ENCODE peak calls at places on chromosome 7, in four cellular contexts. R is RWPE1, V is colonic mucosa, I is AG10803. W is an unnamed sample.

GRCh38 chr7:106111671-106112117 is 418 bp downstream of the SYPL1 start:
- DNase-seq in R (peak), V (no peak), I (peak), W (peak)

GRCh38 chr7:13028731-13029099 is 341.3 kb downstream of the ARL4A start:
- DNase-seq in R (no peak), V (no peak), I (no peak), W (no peak)

GRCh38 chr7:3942778-3943177 is 641.7 kb downstream of the SDK1 start:
- DNase-seq in R (no peak), V (no peak), I (no peak), W (no peak)

GRCh38 chr7:3791327-3791726 is 490.3 kb downstream of the SDK1 start:
- DNase-seq in R (no peak), V (no peak), I (no peak), W (no peak)

GRCh38 chr7:68417659-68418058 is 1180.6 kb upstream of the AUTS2 start:
- DNase-seq in R (no peak), V (no peak), I (no peak), W (no peak)

GRCh38 chr7:51278797-51279196 is 37.8 kb downstream of the COBL start:
- DNase-seq in R (peak), V (no peak), I (no peak), W (no peak)

GRCh38 chr7:3109516-3109915 is 65.8 kb upstream of the CARD11 start:
- DNase-seq in R (no peak), V (no peak), I (no peak), W (no peak)

GRCh38 chr7:98528079-98528478 is 89.0 kb upstream of the NPTX2 start:
- DNase-seq in R (no peak), V (no peak), I (no peak), W (no peak)

GRCh38 chr7:57646901-57647246 is 196.9 kb downstream of the ZNF716 start:
- DNase-seq in R (no peak), V (no peak), I (no peak), W (no peak)

GRCh38 chr7:84363741-84364140 is 169.2 kb upstream of the SEMA3A start:
- DNase-seq in R (no peak), V (no peak), I (peak), W (no peak)

GRCh38 chr7:52719677-52720076 is 315.8 kb upstream of the POM121L12 start:
- DNase-seq in R (no peak), V (no peak), I (no peak), W (no peak)

GRCh38 chr7:150931199-150931869 is 46.8 kb downstream of the KCNH2 start:
- DNase-seq in R (no peak), V (no peak), I (no peak), W (no peak)

GRCh38 chr7:107712025-107712424 is 31.9 kb upstream of the CBLL1 start:
- DNase-seq in R (no peak), V (no peak), I (no peak), W (no peak)

GRCh38 chr7:121307021-121307575 is 21.7 kb upstream of the WNT16 start:
- DNase-seq in R (no peak), V (no peak), I (no peak), W (no peak)

GRCh38 chr7:10637991-10638390 is 335.7 kb upstream of the PHF14 start:
- DNase-seq in R (no peak), V (no peak), I (no peak), W (no peak)

GRCh38 chr7:90933041-90933440 is 331.2 kb upstream of the FZD1 start:
- DNase-seq in R (no peak), V (no peak), I (no peak), W (no peak)

GRCh38 chr7:64997164-64997908 is 6.5 kb upstream of the ZNF117 start:
- DNase-seq in R (no peak), V (no peak), I (no peak), W (no peak)

GRCh38 chr7:134755422-134756022 is 23.9 kb upstream of the CALD1 start:
- DNase-seq in R (no peak), V (no peak), I (peak), W (peak)

GRCh38 chr7:108497082-108497725 is 28.7 kb downstream of the PNPLA8 start:
- DNase-seq in R (peak), V (peak), I (peak), W (peak)

GRCh38 chr7:103888603-103889153 is 100.8 kb downstream of the RELN start:
- DNase-seq in R (no peak), V (no peak), I (no peak), W (no peak)

GRCh38 chr7:2082357-2083038 is 150.2 kb downstream of the MAD1L1 start:
- DNase-seq in R (no peak), V (no peak), I (peak), W (peak)

GRCh38 chr7:114298011-114298410 is 116.6 kb upstream of the FOXP2 start:
- DNase-seq in R (peak), V (no peak), I (no peak), W (no peak)

DNA sequence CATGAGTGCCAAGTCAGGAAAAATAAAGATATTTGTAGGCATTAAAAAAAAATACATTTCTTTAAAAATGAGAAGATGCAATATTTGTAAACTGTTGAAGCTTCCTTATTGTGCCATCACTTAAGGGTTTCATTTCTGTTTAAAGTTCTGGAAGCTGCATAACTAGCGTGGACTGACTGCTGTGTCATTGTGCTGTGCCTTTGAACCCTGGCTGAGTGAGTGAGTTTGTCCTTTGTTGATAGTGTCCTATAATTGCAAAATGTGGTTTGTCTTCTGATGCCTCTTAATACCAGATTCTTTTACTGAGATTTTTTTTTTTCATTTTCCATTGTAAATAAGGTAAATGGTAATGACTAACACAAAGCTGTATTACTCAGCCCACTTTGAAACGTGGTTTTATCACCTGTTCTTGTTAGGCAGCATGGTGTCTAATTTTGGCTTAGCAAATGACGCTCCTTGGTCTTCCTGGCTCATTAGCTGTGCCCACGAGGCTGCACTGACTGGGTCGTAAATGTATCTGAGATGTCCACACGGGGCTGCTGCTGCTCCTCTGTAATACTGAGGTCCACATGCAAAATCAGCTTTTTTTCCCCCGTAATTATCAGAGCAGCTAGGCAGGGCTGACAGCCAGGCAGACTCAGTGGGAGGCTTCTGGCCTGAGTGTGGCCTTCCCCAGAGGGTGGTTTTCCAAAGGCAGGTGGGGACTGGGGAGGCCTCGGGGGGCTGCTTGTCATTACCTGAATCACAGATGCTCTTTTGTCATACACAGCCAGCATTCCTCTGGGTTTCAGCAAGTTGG is 14.8 kb downstream of the ZSCAN25 start:
- DNase-seq in R (peak), V (no peak), I (no peak), W (no peak)
- TF ChIP-seq CTCF in R (peak), V (no peak), I (peak), W (peak)

GRCh38 chr7:122528879-122529481 is 169.9 kb downstream of the RNF133 start:
- DNase-seq in R (peak), V (no peak), I (peak), W (peak)

GRCh38 chr7:122535086-122535485 is 163.8 kb downstream of the RNF133 start:
- DNase-seq in R (no peak), V (no peak), I (no peak), W (no peak)

DNA sequence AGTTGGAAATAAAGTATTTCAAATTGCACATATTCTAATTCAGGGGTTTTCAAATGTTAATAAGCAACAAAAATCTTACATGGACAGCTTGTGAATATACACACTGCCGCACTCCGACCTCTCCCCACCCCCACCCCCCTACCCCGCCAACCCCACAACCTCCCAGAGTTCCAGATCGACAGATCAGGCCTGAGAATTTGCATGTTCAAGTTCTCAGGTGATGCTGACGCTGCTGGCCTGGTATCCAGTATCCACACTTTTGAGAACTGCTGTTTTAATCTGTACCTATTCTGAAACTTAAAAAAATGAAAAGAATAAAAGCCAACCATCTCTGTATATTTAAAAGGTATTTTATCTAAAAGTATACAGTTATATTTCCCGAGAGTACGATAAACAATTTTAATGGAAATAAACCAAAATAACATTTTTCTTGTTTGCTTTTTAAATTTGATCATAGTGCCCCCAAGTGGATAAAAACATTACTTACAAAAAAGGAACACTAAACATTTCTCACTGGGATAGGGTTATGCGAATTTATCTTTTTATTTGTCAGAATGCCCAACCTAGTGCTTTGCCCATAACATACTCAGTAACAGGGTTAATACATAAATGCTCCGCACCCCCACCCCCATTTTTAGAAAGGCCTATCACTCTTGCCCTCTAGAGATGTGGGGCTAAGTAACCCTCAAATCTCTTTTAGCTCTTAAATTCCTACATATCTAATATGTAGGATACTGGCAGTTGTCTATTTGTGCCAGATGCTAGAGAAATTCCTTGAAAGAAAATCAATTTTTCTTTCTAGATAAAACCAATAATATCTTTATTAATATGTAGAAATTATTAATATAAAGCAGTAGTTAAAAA is 166.3 kb downstream of the RNF133 start:
- DNase-seq in R (peak), V (no peak), I (peak), W (peak)
- TF ChIP-seq CTCF in R (peak), V (peak), I (peak), W (peak)

GRCh38 chr7:92131093-92131492 is 3.2 kb downstream of the CYP51A1 start:
- DNase-seq in R (no peak), V (no peak), I (no peak), W (no peak)

GRCh38 chr7:92133737-92134270 is 473 bp downstream of the CYP51A1 start:
- DNase-seq in R (peak), V (peak), I (peak), W (peak)

GRCh38 chr7:92133133-92133736 is 1.0 kb downstream of the CYP51A1 start:
- DNase-seq in R (no peak), V (peak), I (peak), W (no peak)

GRCh38 chr7:92134271-92135099 is at the start of gene CYP51A1:
- DNase-seq in R (peak), V (peak), I (peak), W (peak)

GRCh38 chr7:92131764-92132330 is 2.4 kb downstream of the CYP51A1 start:
- DNase-seq in R (no peak), V (no peak), I (no peak), W (no peak)
- TF ChIP-seq CTCF in R (no peak), V (no peak), I (no peak), W (no peak)

GRCh38 chr7:69677054-69677847 is 79.0 kb downstream of the AUTS2 start:
- DNase-seq in R (no peak), V (no peak), I (peak), W (no peak)
- TF ChIP-seq CTCF in R (no peak), V (no peak), I (peak), W (no peak)

GRCh38 chr7:155291045-155291530 is 6.6 kb upstream of the INSIG1 start:
- DNase-seq in R (peak), V (peak), I (peak), W (peak)
- TF ChIP-seq CTCF in R (no peak), V (no peak), I (no peak), W (no peak)

GRCh38 chr7:140005754-140006503 is 56.8 kb downstream of the PARP12 start:
- DNase-seq in R (no peak), V (peak), I (peak), W (no peak)
- TF ChIP-seq CTCF in R (no peak), V (no peak), I (peak), W (peak)

GRCh38 chr7:9210114-9210513 is 776.7 kb downstream of the NXPH1 start:
- DNase-seq in R (no peak), V (no peak), I (no peak), W (no peak)
- TF ChIP-seq CTCF in R (no peak), V (no peak), I (no peak), W (no peak)